ENCODE peak calls at places on chromosomes 7 and 10, in four cellular contexts. One of them, this sample, is unnamed.
A peak's percentile ranks its signal among the peaks of the same experiment; 100 is the strongest.

GRCh38 chr7:159281573-159281972 is 136.9 kb upstream of the VIPR2 start:
- DNase-seq in esophagus muscularis mucosa: no peak
- DNase-seq in stomach: peak; percentile 37
- DNase-seq in AG09309: no peak
- DNase-seq in this sample: no peak

GRCh38 chr10:58438340-58438739 is 53.1 kb downstream of the TFAM start:
- DNase-seq in esophagus muscularis mucosa: no peak
- DNase-seq in stomach: no peak
- DNase-seq in AG09309: peak; percentile 72
- DNase-seq in this sample: peak; percentile 92

GRCh38 chr10:35216303-35216905 is 89.8 kb downstream of the CREM start:
- DNase-seq in esophagus muscularis mucosa: no peak
- DNase-seq in stomach: peak; percentile 33
- DNase-seq in AG09309: no peak
- DNase-seq in this sample: no peak

GRCh38 chr10:128470302-128470962 is 344.2 kb upstream of the MKI67 start:
- DNase-seq in AG09309: no peak
- DNase-seq in esophagus muscularis mucosa: no peak
- DNase-seq in stomach: no peak
- DNase-seq in this sample: no peak

GRCh38 chr7:83248000-83248399 is 85.3 kb upstream of the PCLO start:
- DNase-seq in esophagus muscularis mucosa: no peak
- DNase-seq in AG09309: no peak
- DNase-seq in stomach: no peak
- DNase-seq in this sample: no peak

GRCh38 chr7:93739422-93739821 is 151.1 kb downstream of the TFPI2 start:
- DNase-seq in esophagus muscularis mucosa: no peak
- DNase-seq in AG09309: no peak
- DNase-seq in stomach: no peak
- DNase-seq in this sample: no peak

GRCh38 chr7:159007308-159008054 is 137.2 kb downstream of the VIPR2 start:
- DNase-seq in esophagus muscularis mucosa: no peak
- DNase-seq in AG09309: no peak
- DNase-seq in stomach: no peak
- DNase-seq in this sample: no peak

GRCh38 chr7:120278773-120279172 is 5.8 kb downstream of the KCND2 start:
- DNase-seq in stomach: no peak
- DNase-seq in AG09309: no peak
- DNase-seq in esophagus muscularis mucosa: no peak
- DNase-seq in this sample: no peak

GRCh38 chr7:30471205-30471604 is 7.4 kb downstream of the NOD1 start:
- DNase-seq in esophagus muscularis mucosa: no peak
- DNase-seq in stomach: no peak
- DNase-seq in AG09309: no peak
- DNase-seq in this sample: no peak

GRCh38 chr7:13050703-13051102 is 363.3 kb downstream of the ARL4A start:
- DNase-seq in stomach: no peak
- DNase-seq in AG09309: peak; percentile 32
- DNase-seq in esophagus muscularis mucosa: no peak
- DNase-seq in this sample: peak; percentile 89

GRCh38 chr10:66717221-66717981 is 208.4 kb upstream of the LRRTM3 start:
- DNase-seq in stomach: no peak
- DNase-seq in esophagus muscularis mucosa: no peak
- DNase-seq in AG09309: no peak
- DNase-seq in this sample: no peak

GRCh38 chr7:108299251-108300014 is 156.8 kb downstream of the NRCAM start:
- DNase-seq in esophagus muscularis mucosa: no peak
- DNase-seq in AG09309: no peak
- DNase-seq in stomach: no peak
- DNase-seq in this sample: peak; percentile 69

GRCh38 chr10:99779335-99779734 is 3.1 kb upstream of the ABCC2 start:
- DNase-seq in AG09309: no peak
- DNase-seq in stomach: no peak
- DNase-seq in esophagus muscularis mucosa: no peak
- DNase-seq in this sample: peak; percentile 87

GRCh38 chr10:86966008-86966654 is 2.2 kb upstream of the ADIRF start:
- DNase-seq in stomach: peak; percentile 9
- DNase-seq in AG09309: no peak
- DNase-seq in esophagus muscularis mucosa: peak; percentile 19
- DNase-seq in this sample: no peak
- H3K4me3 ChIP-seq in stomach: no peak overlapping the region
- H3K4me3 ChIP-seq in AG09309: peak overlapping the region; percentile 12
- H3K4me3 ChIP-seq in esophagus muscularis mucosa: no peak overlapping the region
- H3K4me3 ChIP-seq in this sample: no peak overlapping the region

GRCh38 chr10:122706947-122707346 is 7.3 kb upstream of the C10orf120 start:
- DNase-seq in esophagus muscularis mucosa: no peak
- DNase-seq in stomach: no peak
- DNase-seq in AG09309: no peak
- DNase-seq in this sample: no peak

GRCh38 chr10:122701652-122702051 is 2.0 kb upstream of the C10orf120 start:
- DNase-seq in AG09309: no peak
- DNase-seq in stomach: no peak
- DNase-seq in esophagus muscularis mucosa: no peak
- DNase-seq in this sample: no peak

GRCh38 chr10:122702271-122702670 is 2.6 kb upstream of the C10orf120 start:
- DNase-seq in AG09309: no peak
- DNase-seq in esophagus muscularis mucosa: no peak
- DNase-seq in stomach: no peak
- DNase-seq in this sample: no peak

GRCh38 chr10:122706467-122706866 is 6.8 kb upstream of the C10orf120 start:
- DNase-seq in AG09309: no peak
- DNase-seq in esophagus muscularis mucosa: no peak
- DNase-seq in stomach: no peak
- DNase-seq in this sample: no peak

GRCh38 chr10:122703483-122704448 is 4.1 kb upstream of the C10orf120 start:
- DNase-seq in esophagus muscularis mucosa: no peak
- DNase-seq in stomach: peak; percentile 69
- DNase-seq in AG09309: peak; percentile 21
- DNase-seq in this sample: peak; percentile 62
- TF ChIP-seq CTCF in esophagus muscularis mucosa: peak; percentile 69
- TF ChIP-seq CTCF in stomach: peak; percentile 70
- TF ChIP-seq CTCF in AG09309: peak; percentile 94
- TF ChIP-seq CTCF in this sample: peak; percentile 84

DNA sequence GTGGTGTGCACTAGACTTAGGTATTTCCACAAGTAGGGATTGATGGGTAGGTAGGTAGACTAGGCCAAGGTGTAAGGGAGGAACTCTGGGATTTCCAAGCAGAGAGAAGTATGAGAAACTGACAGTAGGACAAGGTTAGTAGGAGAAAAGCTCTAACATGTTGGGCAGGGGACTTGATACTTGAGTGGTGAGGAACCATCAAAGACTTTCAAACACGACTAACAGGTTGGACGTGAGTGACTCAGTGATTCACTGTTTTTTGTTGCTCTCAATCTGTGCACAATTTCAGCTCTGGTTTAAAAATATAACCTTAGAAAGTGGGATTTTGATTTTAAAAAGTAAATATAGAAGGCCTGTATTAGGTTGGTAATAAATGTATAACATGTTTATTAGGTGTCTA is 44.4 kb downstream of the KLHDC10 start:
- DNase-seq in esophagus muscularis mucosa: no peak
- DNase-seq in stomach: no peak
- DNase-seq in AG09309: no peak
- DNase-seq in this sample: no peak
- H3K4me3 ChIP-seq in esophagus muscularis mucosa: no peak overlapping the region
- H3K4me3 ChIP-seq in stomach: no peak overlapping the region
- H3K4me3 ChIP-seq in AG09309: no peak overlapping the region
- H3K4me3 ChIP-seq in this sample: no peak overlapping the region

DNA sequence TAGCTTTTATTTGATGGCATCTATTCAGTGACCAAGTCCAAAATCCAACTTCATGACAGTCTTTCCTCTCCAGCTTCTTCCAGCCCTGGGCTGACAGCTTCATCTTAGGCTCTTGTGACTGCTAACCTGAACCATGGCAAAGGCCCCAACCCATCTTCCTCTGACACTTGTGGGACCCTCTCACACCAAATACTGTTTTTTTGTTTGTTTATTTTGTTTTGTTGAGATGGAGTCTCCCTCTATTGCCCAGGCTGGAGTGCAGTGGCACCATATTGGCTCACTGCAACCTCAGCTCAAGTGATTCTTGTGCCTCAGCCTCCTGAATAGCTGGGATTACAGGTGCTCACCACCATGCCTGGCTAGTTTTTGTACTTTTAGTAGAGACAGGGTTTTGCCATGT is 265.2 kb downstream of the GATA3 start:
- DNase-seq in stomach: no peak
- DNase-seq in esophagus muscularis mucosa: no peak
- DNase-seq in AG09309: no peak
- DNase-seq in this sample: no peak
- TF ChIP-seq CTCF in stomach: no peak
- TF ChIP-seq CTCF in esophagus muscularis mucosa: no peak
- TF ChIP-seq CTCF in AG09309: no peak
- TF ChIP-seq CTCF in this sample: no peak

GRCh38 chr10:13272164-13272571 is 27.7 kb downstream of the PHYH start:
- DNase-seq in stomach: no peak
- DNase-seq in esophagus muscularis mucosa: no peak
- DNase-seq in AG09309: no peak
- DNase-seq in this sample: peak; percentile 58
- H3K4me3 ChIP-seq in stomach: no peak overlapping the region
- H3K4me3 ChIP-seq in esophagus muscularis mucosa: no peak overlapping the region
- H3K4me3 ChIP-seq in AG09309: no peak overlapping the region
- H3K4me3 ChIP-seq in this sample: no peak overlapping the region

GRCh38 chr7:111564078-111564477 is 1.8 kb upstream of the IMMP2L start:
- DNase-seq in esophagus muscularis mucosa: no peak
- DNase-seq in stomach: no peak
- DNase-seq in AG09309: no peak
- DNase-seq in this sample: no peak

GRCh38 chr7:111560773-111561658 is 1.3 kb downstream of the IMMP2L start:
- DNase-seq in stomach: no peak
- DNase-seq in esophagus muscularis mucosa: no peak
- DNase-seq in AG09309: no peak
- DNase-seq in this sample: peak; percentile 60

GRCh38 chr7:111559665-111560064 is 2.6 kb downstream of the IMMP2L start:
- DNase-seq in stomach: no peak
- DNase-seq in AG09309: no peak
- DNase-seq in esophagus muscularis mucosa: no peak
- DNase-seq in this sample: no peak

GRCh38 chr7:111561659-111561908 is 708 bp downstream of the IMMP2L start:
- DNase-seq in stomach: no peak
- DNase-seq in AG09309: no peak
- DNase-seq in esophagus muscularis mucosa: no peak
- DNase-seq in this sample: no peak

GRCh38 chr7:111561909-111562732 is at the start of gene IMMP2L:
- DNase-seq in esophagus muscularis mucosa: peak; percentile 94
- DNase-seq in AG09309: no peak
- DNase-seq in stomach: peak; percentile 91
- DNase-seq in this sample: peak; percentile 76
- TF ChIP-seq CTCF in esophagus muscularis mucosa: peak; percentile 24
- TF ChIP-seq CTCF in AG09309: peak; percentile 32
- TF ChIP-seq CTCF in stomach: no peak
- TF ChIP-seq CTCF in this sample: peak; percentile 45

GRCh38 chr7:111018447-111018846 is 72.5 kb upstream of the LRRN3 start:
- DNase-seq in stomach: no peak
- DNase-seq in AG09309: no peak
- DNase-seq in esophagus muscularis mucosa: no peak
- DNase-seq in this sample: no peak

GRCh38 chr7:111025013-111025412 is 65.9 kb upstream of the LRRN3 start:
- DNase-seq in stomach: no peak
- DNase-seq in esophagus muscularis mucosa: no peak
- DNase-seq in AG09309: no peak
- DNase-seq in this sample: no peak

GRCh38 chr7:111014074-111014473 is 76.9 kb upstream of the LRRN3 start:
- DNase-seq in stomach: no peak
- DNase-seq in esophagus muscularis mucosa: no peak
- DNase-seq in AG09309: no peak
- DNase-seq in this sample: no peak

DNA sequence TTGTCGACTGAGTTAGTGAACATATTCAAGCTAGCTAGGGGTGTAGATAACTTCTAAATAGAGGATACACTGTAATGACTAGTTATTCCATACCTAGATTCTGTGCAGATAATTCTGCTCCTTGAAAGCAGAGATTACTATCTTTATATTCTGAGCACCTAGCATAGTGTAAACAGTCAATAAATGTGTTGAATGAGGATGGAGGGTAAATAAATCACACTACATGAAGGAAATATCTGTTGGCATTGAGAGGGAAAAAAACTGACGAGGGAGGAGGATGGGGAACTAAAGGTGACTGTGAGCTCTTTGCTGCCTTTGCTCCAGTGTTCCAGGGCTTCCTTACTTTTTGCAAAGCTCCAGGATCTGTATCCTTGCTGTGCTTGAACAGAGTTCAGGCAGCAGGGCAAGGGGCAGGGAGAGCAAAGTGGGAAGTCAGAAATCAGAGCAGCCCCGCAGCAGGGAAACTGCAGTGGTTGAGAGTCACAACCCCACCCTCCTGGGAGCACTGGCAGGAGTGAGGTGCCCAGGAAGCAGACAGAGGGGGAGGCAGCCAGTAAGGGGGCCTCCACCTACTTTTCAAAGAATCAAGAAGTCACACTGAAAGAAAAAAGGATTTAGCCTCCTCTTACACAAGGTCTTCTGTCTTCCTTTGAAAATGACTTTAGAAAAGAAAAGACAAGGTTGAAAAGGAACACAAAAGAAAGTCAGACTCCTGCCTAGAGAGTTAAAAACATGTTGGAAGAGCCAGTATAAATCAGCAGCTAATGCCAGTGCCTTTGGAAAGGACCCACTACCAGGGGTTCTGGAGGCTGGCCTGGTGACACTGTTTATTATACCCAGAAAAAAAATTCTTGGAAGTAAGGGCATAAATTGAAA is 71.7 kb upstream of the LRRN3 start:
- DNase-seq in AG09309: no peak
- DNase-seq in stomach: no peak
- DNase-seq in esophagus muscularis mucosa: no peak
- DNase-seq in this sample: no peak
- H3K4me3 ChIP-seq in AG09309: no peak overlapping the region
- H3K4me3 ChIP-seq in stomach: no peak overlapping the region
- H3K4me3 ChIP-seq in esophagus muscularis mucosa: no peak overlapping the region
- H3K4me3 ChIP-seq in this sample: no peak overlapping the region

GRCh38 chr7:66844552-66845381 is 76.3 kb upstream of the TMEM248 start:
- DNase-seq in AG09309: peak; percentile 90
- DNase-seq in esophagus muscularis mucosa: peak; percentile 99
- DNase-seq in stomach: peak; percentile 99
- DNase-seq in this sample: peak; percentile 98
- TF ChIP-seq CTCF in AG09309: peak; percentile 23
- TF ChIP-seq CTCF in esophagus muscularis mucosa: no peak
- TF ChIP-seq CTCF in stomach: no peak
- TF ChIP-seq CTCF in this sample: peak; percentile 40

GRCh38 chr7:977326-978048 is 2.1 kb upstream of the COX19 start:
- DNase-seq in esophagus muscularis mucosa: no peak
- DNase-seq in stomach: peak; percentile 53
- DNase-seq in AG09309: no peak
- DNase-seq in this sample: no peak
- H3K4me3 ChIP-seq in esophagus muscularis mucosa: no peak overlapping the region
- H3K4me3 ChIP-seq in stomach: no peak overlapping the region
- H3K4me3 ChIP-seq in AG09309: no peak overlapping the region
- H3K4me3 ChIP-seq in this sample: no peak overlapping the region

GRCh38 chr10:124745257-124745656 is 1.1 kb upstream of the FAM53B start:
- DNase-seq in stomach: no peak
- DNase-seq in esophagus muscularis mucosa: no peak
- DNase-seq in AG09309: no peak
- DNase-seq in this sample: no peak

GRCh38 chr10:124745678-124746077 is 1.5 kb upstream of the FAM53B start:
- DNase-seq in stomach: no peak
- DNase-seq in esophagus muscularis mucosa: no peak
- DNase-seq in AG09309: no peak
- DNase-seq in this sample: peak; percentile 81

GRCh38 chr10:124744688-124745055 is 494 bp upstream of the FAM53B start:
- DNase-seq in esophagus muscularis mucosa: no peak
- DNase-seq in AG09309: no peak
- DNase-seq in stomach: no peak
- DNase-seq in this sample: peak; percentile 68

GRCh38 chr10:124743188-124744046 is 761 bp downstream of the FAM53B start:
- DNase-seq in esophagus muscularis mucosa: peak; percentile 92
- DNase-seq in stomach: peak; percentile 46
- DNase-seq in AG09309: no peak
- DNase-seq in this sample: no peak

GRCh38 chr10:124744047-124744687 is at the start of gene FAM53B:
- DNase-seq in AG09309: no peak
- DNase-seq in esophagus muscularis mucosa: peak; percentile 91
- DNase-seq in stomach: peak; percentile 87
- DNase-seq in this sample: peak; percentile 60
- TF ChIP-seq CTCF in AG09309: no peak
- TF ChIP-seq CTCF in esophagus muscularis mucosa: peak; percentile 15
- TF ChIP-seq CTCF in stomach: no peak
- TF ChIP-seq CTCF in this sample: peak; percentile 9

This sample was measured in fibroblast of the aortic adventitia.